ENCODE peak calls at places on chromosomes 13 and 19, in six cellular contexts. N, A, G, C, E and F are unnamed samples.

GRCh38 chr19:20051841-20052768 is 12.8 kb upstream of the ZNF682 start:
- DNase-seq in G (peak; percentile 99), C (peak; percentile 98), E (peak; percentile 100), N (peak; percentile 96), A (peak; percentile 92), F (peak; percentile 99)

GRCh38 chr19:39413269-39413902 is 917 bp downstream of the PLEKHG2 start:
- DNase-seq in E (peak; percentile 50), A (no peak), C (peak; percentile 61), N (peak; percentile 60), G (peak; percentile 73), F (peak; percentile 66)

GRCh38 chr13:87259479-87260083 is 411.6 kb upstream of the SLITRK5 start:
- DNase-seq in A (no peak), N (no peak), C (peak; percentile 28), G (no peak), E (peak; percentile 32), F (peak; percentile 12)

GRCh38 chr13:89163081-89163480 is 1491.9 kb downstream of the SLITRK5 start:
- DNase-seq in G (no peak), A (no peak), C (peak; percentile 31), E (no peak), N (no peak), F (peak; percentile 38)

GRCh38 chr13:92175330-92175729 is 776.9 kb downstream of the GPC5 start:
- DNase-seq in A (no peak), E (peak; percentile 93), N (peak; percentile 62), C (peak; percentile 37), G (peak; percentile 5), F (peak; percentile 88)

GRCh38 chr19:5676711-5677110 is 3.6 kb downstream of the MICOS13 start:
- DNase-seq in E (no peak), A (no peak), N (no peak), G (peak; percentile 96), C (no peak), F (no peak)

GRCh38 chr13:75838366-75839017 is 202.4 kb downstream of the LMO7 start:
- DNase-seq in E (no peak), C (no peak), G (no peak), A (no peak), N (no peak), F (no peak)

GRCh38 chr19:11045536-11045935 is 43.7 kb upstream of the LDLR start:
- DNase-seq in E (no peak), N (no peak), C (no peak), G (peak; percentile 73), A (no peak), F (no peak)

GRCh38 chr13:105048685-105049084 is 1486.8 kb downstream of the EFNB2 start:
- DNase-seq in G (no peak), A (no peak), N (no peak), E (no peak), C (no peak), F (no peak)

GRCh38 chr19:52923782-52924593 is 760 bp upstream of the ZNF888 start:
- DNase-seq in N (no peak), C (peak; percentile 26), E (peak; percentile 19), G (no peak), A (no peak), F (peak; percentile 45)

GRCh38 chr19:55210120-55210493 is 806 bp upstream of the PTPRH start:
- DNase-seq in C (no peak), A (peak; percentile 80), N (peak; percentile 98), G (peak; percentile 82), E (peak; percentile 92), F (peak; percentile 94)

GRCh38 chr13:107964356-107964755 is 251.0 kb downstream of the LIG4 start:
- DNase-seq in C (peak; percentile 58), A (no peak), G (peak; percentile 1), E (peak; percentile 5), N (no peak), F (peak; percentile 17)

GRCh38 chr13:20492641-20493040 is 33.0 kb downstream of the CRYL1 start:
- DNase-seq in G (peak; percentile 7), N (peak; percentile 65), E (peak; percentile 70), A (no peak), C (peak; percentile 24), F (peak; percentile 43)

GRCh38 chr19:35792312-35792711 is 16.9 kb downstream of the ARHGAP33 start:
- DNase-seq in E (no peak), C (no peak), N (no peak), G (no peak), A (no peak), F (no peak)

GRCh38 chr19:15142313-15142712 is 35.1 kb downstream of the SYDE1 start:
- DNase-seq in G (no peak), A (no peak), C (no peak), N (no peak), E (no peak), F (no peak)

GRCh38 chr19:30551271-30551670 is 179.1 kb downstream of the ZNF536 start:
- DNase-seq in G (no peak), N (no peak), A (no peak), C (no peak), E (no peak), F (no peak)

GRCh38 chr13:79796116-79796515 is 315.2 kb downstream of the NDFIP2 start:
- DNase-seq in E (no peak), C (no peak), N (no peak), A (no peak), G (peak; percentile 80), F (no peak)

GRCh38 chr13:24737042-24737441 is 26.9 kb upstream of the RNF17 start:
- DNase-seq in E (no peak), A (no peak), C (no peak), N (no peak), G (no peak), F (no peak)

GRCh38 chr13:91072511-91072910 is 275.0 kb upstream of the MIR17HG start:
- DNase-seq in C (no peak), A (no peak), G (no peak), N (no peak), E (no peak), F (no peak)

GRCh38 chr13:95206116-95206515 is 95.1 kb downstream of the ABCC4 start:
- DNase-seq in E (no peak), G (no peak), N (no peak), C (no peak), A (no peak), F (no peak)

GRCh38 chr13:31767175-31767900 is 28.0 kb downstream of the RXFP2 start:
- DNase-seq in A (peak; percentile 86), N (peak; percentile 84), E (peak; percentile 39), G (peak; percentile 13), C (no peak), F (peak; percentile 62)

GRCh38 chr19:34508540-34508939 is 27.0 kb downstream of the WTIP start:
- DNase-seq in E (no peak), A (no peak), N (no peak), C (peak; percentile 6), G (no peak), F (no peak)